ENCODE peak calls at places on chromosomes 7 and 10, in four cellular contexts. U is NCI-H2029; K is iPS DF 19.7; G is T-helper 2 cell treated with Interferon-gamma antibody and Interleukin-4, amounts not matched to agents 5 μg/mL and 100 μg/mL, for 36 hours. M is an unnamed sample.

GRCh38 chr10:10209152-10209551 is 808.5 kb upstream of the CELF2 start:
- DNase-seq in U (no peak), K (no peak), G (no peak), M (no peak)

GRCh38 chr10:14673189-14673947 is 101.3 kb downstream of the FAM107B start:
- DNase-seq in U (no peak), K (no peak), G (no peak), M (no peak)

GRCh38 chr7:45543470-45543869 is 30.7 kb upstream of the ADCY1 start:
- DNase-seq in U (no peak), K (no peak), G (no peak), M (no peak)

GRCh38 chr10:14555806-14556205 is 218.9 kb downstream of the FAM107B start:
- DNase-seq in U (no peak), K (no peak), G (no peak), M (no peak)

GRCh38 chr7:25012254-25012653 is 32.3 kb upstream of the OSBPL3 start:
- DNase-seq in U (no peak), K (no peak), G (no peak), M (no peak)

GRCh38 chr10:125811251-125811650 is 11.8 kb downstream of the UROS start:
- DNase-seq in U (no peak), K (no peak), G (no peak), M (no peak)

GRCh38 chr10:95209509-95210127 is 15.6 kb downstream of the ACSM6 start:
- DNase-seq in U (no peak), K (no peak), G (no peak), M (no peak)

GRCh38 chr7:3825491-3825890 is 524.4 kb downstream of the SDK1 start:
- DNase-seq in U (no peak), K (peak), G (no peak), M (no peak)

GRCh38 chr10:63628526-63629362 is 107.5 kb downstream of the REEP3 start:
- DNase-seq in U (peak), K (no peak), G (no peak), M (no peak)

GRCh38 chr10:16950686-16951681 is 133.8 kb upstream of the RSU1 start:
- DNase-seq in U (no peak), K (peak), G (no peak), M (peak)

M was measured in H1.